ENCODE peak calls at places on chromosomes 16 and 17, in five cellular contexts. R is PC-9, I is GM23248, T is fibroblast of lung, C is PC-3. M is an unnamed sample. For H3K36me3, the result is how much of the 10 kb centered on the place peaks cover.

GRCh38 chr17:35050170-35050569 is 13.3 kb downstream of the RFFL start:
- DNase-seq in R (no peak), I (no peak), T (no peak), C (no peak), M (no peak)

GRCh38 chr16:65309294-65309850 is 187.5 kb upstream of the CDH11 start:
- DNase-seq in R (no peak), I (no peak), T (no peak), C (no peak), M (no peak)

GRCh38 chr16:15052747-15053476 is 3.0 kb downstream of the NTAN1 start:
- DNase-seq in R (no peak), I (peak), T (no peak), C (no peak), M (no peak)

GRCh38 chr16:17469011-17469741 is 1.6 kb downstream of the XYLT1 start:
- DNase-seq in R (no peak), I (peak), T (peak), C (no peak), M (no peak)

GRCh38 chr17:4101127-4101798 is 41.6 kb downstream of the ZZEF1 start:
- DNase-seq in R (peak), I (no peak), T (peak), C (no peak), M (no peak)

GRCh38 chr17:9645858-9646555 is 690 bp downstream of the USP43 start:
- DNase-seq in R (peak), I (peak), T (peak), C (peak), M (no peak)

GRCh38 chr17:70499067-70499786 is 329.9 kb downstream of the KCNJ2 start:
- DNase-seq in R (no peak), I (no peak), T (no peak), C (no peak), M (no peak)

GRCh38 chr17:76569607-76570279 is 15.9 kb downstream of the ST6GALNAC2 start:
- DNase-seq in R (peak), I (no peak), T (peak), C (peak), M (no peak)

GRCh38 chr17:62892870-62893338 is 73.1 kb upstream of the TANC2 start:
- DNase-seq in R (peak), I (peak), T (peak), C (peak), M (no peak)

GRCh38 chr17:4898927-4899326 is 409 bp upstream of the C17orf107 start:
- DNase-seq in R (no peak), I (no peak), T (no peak), C (no peak), M (no peak)

GRCh38 chr16:68237243-68238028 is 1.5 kb upstream of the ESRP2 start:
- DNase-seq in R (peak), I (peak), T (peak), C (peak), M (peak)

GRCh38 chr16:4263504-4264436 is 9.1 kb downstream of the TFAP4 start:
- DNase-seq in R (no peak), I (peak), T (peak), C (no peak), M (peak)

GRCh38 chr17:82668631-82669099 is 20.4 kb upstream of the WDR45B start:
- DNase-seq in R (peak), I (peak), T (peak), C (peak), M (peak)

GRCh38 chr16:72198021-72198420 is 26.1 kb upstream of the PMFBP1 start:
- DNase-seq in R (no peak), I (peak), T (peak), C (no peak), M (peak)

GRCh38 chr17:67867591-67867990 is 42.3 kb downstream of the BPTF start:
- DNase-seq in R (no peak), I (no peak), T (no peak), C (no peak), M (no peak)
- H3K4me3 ChIP-seq in R (no peak), I (no peak), T (no peak), C (no peak), M (no peak)

GRCh38 chr16:56102159-56102798 is 89.0 kb upstream of the GNAO1 start:
- DNase-seq in R (no peak), I (peak), T (no peak), C (no peak), M (peak)
- TF ChIP-seq EZH2 in R (no peak), I (no peak), T (no peak), C (no peak), M (no peak)

DNA sequence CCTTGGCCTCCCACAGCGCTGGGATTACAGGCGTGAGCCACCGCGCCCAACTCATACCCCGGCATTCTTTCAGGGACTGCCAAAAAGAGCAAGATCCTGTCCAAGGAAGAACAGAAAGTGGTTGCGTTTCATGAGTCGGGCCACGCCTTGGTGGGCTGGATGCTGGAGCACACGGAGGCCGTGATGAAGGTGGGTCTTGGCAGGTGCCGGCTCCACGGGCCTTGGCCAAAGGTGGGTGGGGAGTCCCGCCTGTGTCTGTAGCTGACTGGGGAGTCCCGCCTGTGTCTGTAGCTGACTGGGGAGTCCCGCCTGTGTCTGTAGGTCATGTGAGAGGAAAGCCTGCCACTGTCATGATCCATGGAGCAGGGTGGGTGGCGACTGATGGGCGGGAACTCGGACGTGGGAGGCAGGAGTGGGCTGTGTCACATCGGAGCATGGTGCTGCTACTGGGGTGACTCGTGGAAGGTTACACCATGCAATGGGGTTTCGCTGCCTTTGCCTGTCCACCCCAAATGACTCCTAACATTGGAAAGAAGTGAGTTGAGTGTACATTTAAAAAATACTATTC is 10.0 kb upstream of the RPL13 start:
- DNase-seq in R (no peak), I (no peak), T (no peak), C (no peak), M (no peak)
- H3K36me3 ChIP-seq in R (under half), I (under half), T (under half), C (under half), M (under half)

GRCh38 chr17:39777534-39778365 is 40.0 kb downstream of the GRB7 start:
- DNase-seq in R (no peak), I (no peak), T (no peak), C (no peak), M (no peak)
- H3K4me3 ChIP-seq in R (no peak), I (no peak), T (no peak), C (no peak), M (no peak)

GRCh38 chr17:887842-888214 is 91.7 kb downstream of the NXN start:
- DNase-seq in R (no peak), I (no peak), T (no peak), C (no peak), M (no peak)
- TF ChIP-seq EZH2 in R (no peak), I (no peak), T (no peak), C (no peak), M (no peak)

GRCh38 chr16:929227-929669 is 41.5 kb downstream of the LMF1 start:
- DNase-seq in R (no peak), I (no peak), T (no peak), C (no peak), M (no peak)

GRCh38 chr16:928526-928925 is 42.3 kb downstream of the LMF1 start:
- DNase-seq in R (no peak), I (no peak), T (no peak), C (no peak), M (no peak)

GRCh38 chr16:930511-930910 is 40.3 kb downstream of the LMF1 start:
- DNase-seq in R (no peak), I (no peak), T (no peak), C (no peak), M (no peak)

GRCh38 chr16:930076-930475 is 40.7 kb downstream of the LMF1 start:
- DNase-seq in R (no peak), I (no peak), T (no peak), C (no peak), M (no peak)

GRCh38 chr16:929674-930073 is 41.1 kb downstream of the LMF1 start:
- DNase-seq in R (no peak), I (no peak), T (no peak), C (no peak), M (no peak)
- H3K36me3 ChIP-seq in R (under half), I (under half), T (under half), C (under half), M (under half)

GRCh38 chr17:73465130-73465529 is 153.3 kb upstream of the CDC42EP4 start:
- DNase-seq in R (no peak), I (no peak), T (no peak), C (no peak), M (peak)

GRCh38 chr17:73465851-73466250 is 154.1 kb upstream of the CDC42EP4 start:
- DNase-seq in R (no peak), I (no peak), T (no peak), C (no peak), M (peak)

GRCh38 chr17:73459980-73460379 is 148.2 kb upstream of the CDC42EP4 start:
- DNase-seq in R (no peak), I (no peak), T (no peak), C (no peak), M (no peak)

GRCh38 chr17:73464447-73464846 is 152.6 kb upstream of the CDC42EP4 start:
- DNase-seq in R (no peak), I (no peak), T (no peak), C (no peak), M (no peak)

GRCh38 chr17:73462830-73463229 is 151.0 kb upstream of the CDC42EP4 start:
- DNase-seq in R (no peak), I (no peak), T (no peak), C (no peak), M (no peak)
- H3K4me3 ChIP-seq in R (no peak), I (no peak), T (no peak), C (no peak), M (no peak)

GRCh38 chr17:14308965-14309879 is 8.3 kb downstream of the HS3ST3B1 start:
- DNase-seq in R (no peak), I (peak), T (peak), C (peak), M (peak)
- TF ChIP-seq EZH2 in R (no peak), I (no peak), T (no peak), C (no peak), M (no peak)

M was measured in A673.